ENCODE peak calls at places on chromosomes 2 and 18, in six cellular contexts. C, D, V, J, W and P are unnamed samples.

GRCh38 chr18:21109936-21110666 is 1.5 kb downstream of the ROCK1 start:
- DNase-seq in D (no peak), C (peak; percentile 10), V (no peak), J (peak; percentile 24), W (no peak), P (peak; percentile 59)

GRCh38 chr18:74775239-74775638 is 177.6 kb downstream of the ZNF407 start:
- DNase-seq in J (no peak), W (no peak), C (peak; percentile 16), D (no peak), V (no peak), P (peak; percentile 44)

GRCh38 chr2:14994721-14995120 is 362.2 kb downstream of the LRATD1 start:
- DNase-seq in D (no peak), J (no peak), V (no peak), C (peak; percentile 39), W (no peak), P (no peak)

GRCh38 chr2:62198237-62198633 is 2.3 kb downstream of the B3GNT2 start:
- DNase-seq in C (no peak), W (no peak), D (no peak), J (peak; percentile 50), V (no peak), P (no peak)

GRCh38 chr18:75238100-75238499 is 27.5 kb downstream of the TSHZ1 start:
- DNase-seq in W (no peak), D (no peak), V (no peak), C (no peak), J (no peak), P (no peak)

GRCh38 chr18:70490008-70490933 is 201.4 kb downstream of the SOCS6 start:
- DNase-seq in V (peak; percentile 73), W (peak; percentile 76), D (peak; percentile 48), C (peak; percentile 69), J (peak; percentile 25), P (peak; percentile 91)

GRCh38 chr18:55795101-55795669 is 207.2 kb upstream of the TCF4 start:
- DNase-seq in C (no peak), V (no peak), W (no peak), J (no peak), D (no peak), P (no peak)

GRCh38 chr2:164221473-164221872 is 399.8 kb downstream of the GRB14 start:
- DNase-seq in C (no peak), V (no peak), D (no peak), J (no peak), W (no peak), P (no peak)

GRCh38 chr2:15999592-16000469 is 59.5 kb downstream of the MYCN start:
- DNase-seq in V (no peak), D (no peak), C (no peak), W (no peak), J (no peak), P (no peak)

GRCh38 chr2:70889716-70890037 is 46.0 kb upstream of the ATP6V1B1 start:
- DNase-seq in V (no peak), D (no peak), W (no peak), C (no peak), J (no peak), P (no peak)

DNA sequence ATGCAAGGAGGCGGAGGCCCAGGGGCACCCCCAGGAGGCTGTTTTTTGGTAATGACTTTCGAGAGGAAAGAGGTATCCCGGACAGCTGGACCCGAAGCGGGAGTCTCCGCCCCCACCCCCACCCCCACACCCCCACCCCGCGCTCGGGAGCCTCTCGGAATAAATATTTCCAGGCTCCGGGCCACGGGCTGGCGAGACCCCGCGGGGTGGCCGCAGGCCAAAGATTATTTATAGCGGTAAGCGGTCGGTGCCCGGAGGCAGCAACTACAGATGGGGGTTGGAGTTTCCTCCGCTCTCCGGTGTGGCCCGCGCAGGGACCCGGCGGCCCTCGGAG is 3.3 kb downstream of the CYP26B1 start:
- DNase-seq in V (no peak), J (no peak), C (no peak), D (no peak), W (no peak), P (no peak)
- TF ChIP-seq EZH2phosphoT487 in V (no peak), J (no peak), C (no peak), D (no peak), W (no peak), P (no peak)

GRCh38 chr2:187986392-187987105 is 305.1 kb upstream of the GULP1 start:
- DNase-seq in C (no peak), W (no peak), J (no peak), D (no peak), V (no peak), P (peak; percentile 30)
- TF ChIP-seq EZH2phosphoT487 in C (no peak), W (no peak), J (no peak), D (no peak), V (no peak), P (no peak)

GRCh38 chr2:64595397-64596160 is 58.1 kb downstream of the SERTAD2 start:
- DNase-seq in J (peak; percentile 6), D (peak; percentile 27), W (peak; percentile 65), C (peak; percentile 70), V (peak; percentile 53), P (peak; percentile 47)
- TF ChIP-seq EZH2phosphoT487 in J (no peak), D (no peak), W (no peak), C (no peak), V (no peak), P (no peak)

GRCh38 chr2:203777030-203777429 is 70.6 kb downstream of the CD28 start:
- DNase-seq in V (no peak), D (no peak), W (no peak), J (no peak), C (no peak), P (no peak)

GRCh38 chr2:203787954-203788353 is 79.6 kb upstream of the CTLA4 start:
- DNase-seq in C (no peak), D (no peak), W (no peak), J (peak; percentile 27), V (peak; percentile 21), P (peak; percentile 41)

GRCh38 chr2:203786912-203787311 is 80.5 kb downstream of the CD28 start:
- DNase-seq in W (no peak), D (no peak), V (no peak), J (peak; percentile 44), C (no peak), P (peak; percentile 86)

GRCh38 chr2:203783496-203784203 is 77.2 kb downstream of the CD28 start:
- DNase-seq in V (peak; percentile 39), C (no peak), J (no peak), W (no peak), D (no peak), P (peak; percentile 88)

GRCh38 chr2:203782262-203782976 is 76.0 kb downstream of the CD28 start:
- DNase-seq in D (peak; percentile 61), C (peak; percentile 88), W (peak; percentile 83), V (peak; percentile 68), J (peak; percentile 73), P (peak; percentile 98)
- TF ChIP-seq EZH2phosphoT487 in D (no peak), C (no peak), W (no peak), V (no peak), J (no peak), P (no peak)

DNA sequence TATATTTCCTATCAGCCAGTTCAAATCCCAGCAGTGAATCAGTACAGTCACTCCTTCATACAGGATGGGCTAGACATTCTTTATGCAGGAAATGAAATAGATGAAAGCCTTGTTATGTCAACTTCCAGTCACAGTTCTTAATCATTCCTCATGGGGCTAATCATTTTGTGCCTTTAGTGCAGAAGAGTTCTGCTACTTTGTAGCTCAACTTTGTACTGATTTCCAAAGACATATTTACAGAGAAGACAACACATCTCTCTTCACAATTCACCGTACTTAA is 593.9 kb upstream of the NETO1 start:
- DNase-seq in D (no peak), V (no peak), J (no peak), C (no peak), W (no peak), P (peak; percentile 28)
- TF ChIP-seq EZH2phosphoT487 in D (no peak), V (no peak), J (no peak), C (no peak), W (no peak), P (no peak)

GRCh38 chr2:224173882-224174415 is 134.9 kb upstream of the SERPINE2 start:
- DNase-seq in J (no peak), V (no peak), W (no peak), C (no peak), D (no peak), P (no peak)

GRCh38 chr2:224169847-224170246 is 130.8 kb upstream of the SERPINE2 start:
- DNase-seq in W (no peak), V (no peak), C (no peak), D (no peak), J (no peak), P (no peak)

GRCh38 chr2:224175010-224175409 is 135.9 kb upstream of the SERPINE2 start:
- DNase-seq in C (no peak), J (no peak), W (no peak), D (no peak), V (no peak), P (no peak)

GRCh38 chr2:224173210-224173609 is 134.1 kb upstream of the SERPINE2 start:
- DNase-seq in C (no peak), J (no peak), D (no peak), V (no peak), W (no peak), P (peak; percentile 25)

GRCh38 chr2:224171226-224171625 is 132.1 kb upstream of the SERPINE2 start:
- DNase-seq in V (no peak), W (no peak), C (no peak), J (no peak), D (no peak), P (no peak)
- TF ChIP-seq EZH2phosphoT487 in V (no peak), W (no peak), C (no peak), J (no peak), D (no peak), P (no peak)